ENCODE peak calls at places on chromosomes 7 and 10, in nine cellular contexts. U, A, J, T, M, H, C, D and B are unnamed samples. For H3K9me3, the result is how much of the 10 kb centered on the place peaks cover.

GRCh38 chr10:22335204-22335956 is 9.9 kb upstream of the SPAG6 start:
- DNase-seq in J (peak), H (peak), M (peak), T (peak), D (peak), C (peak), A (peak), U (no peak), B (peak)

GRCh38 chr10:85642421-85643170 is 724.0 kb downstream of the GRID1 start:
- DNase-seq in U (no peak), H (no peak), M (peak), C (no peak), J (peak), A (peak), D (no peak), T (peak), B (no peak)

GRCh38 chr10:7260912-7261700 is 149.7 kb downstream of the SFMBT2 start:
- DNase-seq in U (no peak), H (no peak), A (no peak), M (no peak), T (peak), C (no peak), J (no peak), D (peak), B (no peak)

GRCh38 chr7:147509859-147510542 is 1080.6 kb upstream of the C7orf33 start:
- DNase-seq in H (no peak), D (peak), C (no peak), J (no peak), T (peak), A (no peak), U (no peak), M (no peak), B (no peak)

GRCh38 chr10:33386926-33387325 is 52.5 kb upstream of the NRP1 start:
- DNase-seq in J (no peak), C (no peak), M (peak), T (no peak), D (peak), A (no peak), U (no peak), H (no peak), B (no peak)

GRCh38 chr10:117553171-117553814 is 10.7 kb downstream of the EMX2 start:
- DNase-seq in U (no peak), D (no peak), C (no peak), M (peak), A (no peak), T (no peak), H (peak), J (no peak), B (no peak)

GRCh38 chr10:50540069-50540825 is 83.5 kb downstream of the SGMS1 start:
- DNase-seq in H (no peak), D (peak), J (no peak), T (peak), C (no peak), A (no peak), U (no peak), M (no peak), B (no peak)

GRCh38 chr10:33071857-33072256 is 113.8 kb upstream of the ITGB1 start:
- DNase-seq in H (no peak), T (peak), C (no peak), M (no peak), A (no peak), J (no peak), D (no peak), U (no peak), B (no peak)

GRCh38 chr10:132520147-132520811 is 17.3 kb upstream of the INPP5A start:
- DNase-seq in C (peak), U (no peak), H (peak), A (no peak), T (no peak), J (peak), M (peak), D (peak), B (no peak)

GRCh38 chr10:129191848-129192247 is 275.2 kb upstream of the MGMT start:
- DNase-seq in T (no peak), U (no peak), J (no peak), C (no peak), H (no peak), A (no peak), M (no peak), D (no peak), B (no peak)

GRCh38 chr10:103667390-103667789 is 173.9 kb downstream of the NEURL1 start:
- DNase-seq in M (peak), T (no peak), H (no peak), D (peak), J (no peak), C (no peak), A (no peak), U (no peak), B (no peak)

GRCh38 chr10:89310092-89310886 is 8.4 kb downstream of the IFIT2 start:
- DNase-seq in U (no peak), D (no peak), H (no peak), T (no peak), J (no peak), A (no peak), C (no peak), M (no peak), B (no peak)

GRCh38 chr7:47361746-47362215 is 220.1 kb downstream of the TNS3 start:
- DNase-seq in U (no peak), D (peak), H (no peak), J (no peak), M (no peak), T (peak), C (no peak), A (peak), B (no peak)

GRCh38 chr10:32377458-32378370 is 30.8 kb upstream of the EPC1 start:
- DNase-seq in A (peak), C (no peak), J (peak), U (peak), D (peak), M (no peak), T (peak), H (no peak), B (no peak)

GRCh38 chr10:71395621-71396020 is 1.1 kb upstream of the CDH23 start:
- DNase-seq in C (no peak), D (no peak), A (no peak), U (no peak), M (peak), T (no peak), J (no peak), H (no peak), B (no peak)

GRCh38 chr7:143975617-143976016 is 21.0 kb downstream of the OR2F1 start:
- DNase-seq in A (no peak), C (no peak), D (peak), T (no peak), H (no peak), J (no peak), M (peak), U (no peak), B (no peak)

GRCh38 chr10:32347363-32347735 is 391 bp upstream of the EPC1 start:
- DNase-seq in H (no peak), T (no peak), A (no peak), D (no peak), C (no peak), M (no peak), U (no peak), J (no peak), B (no peak)

GRCh38 chr10:5751854-5752253 is 61.4 kb downstream of the GDI2 start:
- DNase-seq in J (no peak), H (no peak), C (no peak), A (no peak), M (peak), T (no peak), U (no peak), D (no peak), B (no peak)

GRCh38 chr7:78018541-78019456 is 220.2 kb downstream of the PHTF2 start:
- DNase-seq in M (no peak), T (peak), U (no peak), D (peak), C (peak), J (peak), H (peak), A (no peak), B (no peak)

GRCh38 chr7:20778063-20778721 is 8.5 kb downstream of the SP8 start:
- DNase-seq in M (peak), A (peak), U (no peak), T (peak), H (peak), D (no peak), C (peak), J (no peak), B (no peak)

GRCh38 chr10:102418612-102419560 is at the start of gene PSD:
- DNase-seq in C (no peak), A (no peak), J (no peak), H (no peak), U (no peak), D (no peak), T (no peak), M (peak), B (no peak)

GRCh38 chr7:129612112-129613015 is 844 bp downstream of the NRF1 start:
- DNase-seq in U (peak), M (peak), C (peak), J (peak), T (peak), H (no peak), D (peak), A (peak), B (no peak)

GRCh38 chr10:10126231-10126630 is 891.4 kb upstream of the CELF2 start:
- DNase-seq in A (no peak), H (no peak), D (no peak), T (no peak), M (no peak), J (no peak), U (no peak), C (no peak), B (no peak)

GRCh38 chr10:119273413-119273812 is 66.0 kb downstream of the GRK5 start:
- DNase-seq in A (no peak), J (no peak), D (no peak), M (no peak), T (no peak), C (no peak), U (no peak), H (no peak), B (no peak)

GRCh38 chr10:29790223-29790622 is 155.5 kb upstream of the SVIL start:
- DNase-seq in D (no peak), M (no peak), T (peak), J (no peak), C (no peak), A (no peak), U (no peak), H (no peak), B (no peak)

GRCh38 chr10:31622993-31623392 is 304.0 kb downstream of the ZEB1 start:
- DNase-seq in C (no peak), H (no peak), J (peak), D (peak), M (no peak), U (no peak), A (no peak), T (no peak), B (no peak)

GRCh38 chr10:50594012-50594411 is 29.7 kb downstream of the SGMS1 start:
- DNase-seq in H (no peak), T (peak), J (no peak), U (no peak), A (peak), C (no peak), D (peak), M (no peak), B (no peak)

GRCh38 chr10:92572362-92573090 is 1.4 kb downstream of the IDE start:
- DNase-seq in T (peak), H (no peak), J (no peak), M (peak), A (peak), D (no peak), C (no peak), U (no peak), B (no peak)

GRCh38 chr10:59346321-59346720 is 16.0 kb downstream of the FAM13C start:
- DNase-seq in M (no peak), T (no peak), A (no peak), H (no peak), J (no peak), C (no peak), U (no peak), D (peak), B (no peak)

GRCh38 chr7:123607423-123607975 is 5.9 kb downstream of the ASB15 start:
- DNase-seq in M (no peak), D (no peak), U (no peak), C (no peak), T (no peak), J (no peak), A (no peak), H (no peak), B (no peak)
- H3K27ac ChIP-seq in M (no peak), D (no peak), U (no peak), C (no peak), T (no peak), J (no peak), A (no peak), H (no peak), B (no peak)

GRCh38 chr7:76074306-76074971 is 26.5 kb downstream of the MDH2 start:
- DNase-seq in H (no peak), U (no peak), M (no peak), C (no peak), D (no peak), T (no peak), J (no peak), A (no peak), B (no peak)

GRCh38 chr7:76074972-76075370 is 27.1 kb downstream of the MDH2 start:
- DNase-seq in M (no peak), T (no peak), C (no peak), D (peak), U (no peak), A (no peak), H (no peak), J (no peak), B (no peak)

GRCh38 chr7:76076995-76077394 is 29.1 kb downstream of the MDH2 start:
- DNase-seq in C (no peak), M (no peak), U (no peak), T (no peak), H (no peak), D (no peak), A (no peak), J (no peak), B (no peak)

GRCh38 chr7:76077435-76077834 is 29.5 kb downstream of the MDH2 start:
- DNase-seq in J (no peak), U (no peak), A (no peak), H (no peak), C (no peak), M (no peak), T (no peak), D (no peak), B (no peak)

GRCh38 chr7:76080211-76080610 is 32.3 kb downstream of the MDH2 start:
- DNase-seq in H (no peak), M (no peak), U (no peak), C (no peak), D (no peak), J (no peak), T (no peak), A (no peak), B (no peak)
- TF ChIP-seq CTCF in H (no peak), M (no peak), U (no peak), C (no peak), D (no peak), J (no peak), T (no peak), A (no peak), B (no peak)

GRCh38 chr7:158073845-158074840 is 513.5 kb downstream of the PTPRN2 start:
- DNase-seq in T (no peak), H (no peak), A (no peak), U (no peak), D (no peak), M (no peak), J (no peak), C (no peak), B (no peak)
- H3K9me3 ChIP-seq in T (under half), H (under half), A (half or more), U (under half), D (half or more), M (half or more), J (under half), C (under half), B (under half)

DNA sequence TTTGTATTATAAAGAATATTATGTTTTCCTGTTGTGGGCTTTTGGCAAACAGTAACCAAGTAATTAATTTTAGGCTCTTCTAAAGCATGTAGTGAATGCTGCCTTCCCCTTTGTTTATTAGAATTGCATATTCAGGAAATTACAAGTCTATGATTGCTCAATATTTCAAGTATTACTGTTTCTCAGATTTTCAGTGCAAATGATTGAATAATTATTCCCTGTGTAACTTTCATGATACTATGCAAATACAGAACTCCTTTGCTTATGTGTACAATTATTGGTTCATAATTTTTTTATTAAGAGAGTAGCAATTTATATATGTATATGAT is 179.7 kb downstream of the REEP3 start:
- DNase-seq in T (no peak), J (no peak), U (no peak), C (no peak), A (peak), M (no peak), H (no peak), D (peak), B (no peak)
- H3K27ac ChIP-seq in T (peak), J (peak), U (no peak), C (peak), A (peak), M (no peak), H (peak), D (no peak), B (no peak)

DNA sequence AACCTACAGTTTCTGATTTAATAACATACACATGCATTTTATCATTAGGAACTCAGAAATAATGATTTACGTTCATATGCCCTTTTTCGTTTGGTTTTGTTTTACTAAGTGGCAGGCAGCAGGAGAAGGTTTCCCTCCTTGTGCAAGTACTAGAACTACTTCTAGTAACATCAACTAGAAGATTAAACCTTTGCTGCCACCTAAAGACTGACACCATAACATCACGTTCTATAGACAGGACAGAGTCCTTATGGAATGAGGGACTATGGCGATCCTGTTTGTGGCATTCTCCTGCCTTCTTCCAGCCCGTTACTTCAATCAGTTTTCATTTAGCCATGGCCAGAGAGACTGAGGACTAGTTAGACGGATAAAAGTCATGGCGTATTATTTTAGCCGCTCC is 53.2 kb downstream of the GAD2 start:
- DNase-seq in T (peak), U (peak), A (no peak), J (no peak), D (no peak), C (no peak), H (no peak), M (peak), B (no peak)
- TF ChIP-seq CTCF in T (peak), U (peak), A (no peak), J (no peak), D (no peak), C (peak), H (no peak), M (peak), B (no peak)

DNA sequence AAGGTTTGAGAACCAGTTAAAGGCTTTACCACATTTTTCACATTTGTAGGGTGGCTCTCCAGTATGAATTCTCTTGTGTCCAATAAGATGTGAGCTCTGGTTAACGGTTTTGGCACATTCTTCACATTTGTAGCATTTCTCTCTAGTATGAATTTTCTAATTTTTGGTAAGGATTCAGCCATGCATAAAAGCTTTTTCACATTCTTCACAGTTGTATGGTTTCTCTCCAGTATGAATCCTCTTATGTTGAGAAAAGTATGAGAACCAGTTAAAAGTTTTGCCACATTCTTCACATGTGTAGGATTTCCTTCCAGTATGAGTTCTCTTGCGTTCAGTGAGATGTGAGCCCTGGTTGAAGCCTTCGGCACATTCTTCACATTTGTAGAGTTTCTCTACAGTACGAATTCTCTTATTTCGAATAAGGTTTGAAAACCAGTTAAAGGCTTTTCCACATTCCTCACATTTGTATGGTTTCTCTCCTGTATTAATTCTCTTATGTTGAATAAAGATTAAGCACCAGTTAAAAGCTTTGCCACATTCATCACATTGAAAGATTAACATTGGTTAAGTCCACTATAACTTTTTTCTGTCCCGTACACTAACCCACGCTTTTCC is 33.2 kb upstream of the ZNF479 start:
- DNase-seq in H (no peak), C (no peak), J (no peak), T (no peak), U (no peak), M (no peak), A (no peak), D (no peak), B (no peak)
- H3K9me3 ChIP-seq in H (under half), C (under half), J (under half), T (under half), U (under half), M (half or more), A (under half), D (under half), B (half or more)